ENCODE peak calls at places on chromosomes 7 and 10, in six cellular contexts. Q is K562, M is ovary, K is GM12878, R is A549, O is suprapubic skin. E is an unnamed sample.
A peak's percentile ranks its signal among the peaks of the same experiment; 100 is the strongest.

GRCh38 chr7:141737118-141737835 is 881 bp upstream of the SSBP1 start:
- DNase-seq in Q (peak; percentile 54), M (no peak), K (no peak), R (peak; percentile 33), O (no peak), E (no peak)

GRCh38 chr10:80108576-80109239 is 23.8 kb upstream of the PLAC9 start:
- DNase-seq in Q (no peak), M (no peak), K (no peak), R (no peak), O (no peak), E (no peak)

GRCh38 chr7:88395720-88396119 is 89.0 kb upstream of the STEAP4 start:
- DNase-seq in Q (no peak), M (no peak), K (no peak), R (no peak), O (no peak), E (no peak)

GRCh38 chr10:132466520-132467463 is 69.8 kb downstream of the PWWP2B start:
- DNase-seq in Q (no peak), M (no peak), K (no peak), R (no peak), O (no peak), E (no peak)

GRCh38 chr10:95363303-95363912 is 72.6 kb upstream of the PDLIM1 start:
- DNase-seq in Q (peak; percentile 59), M (no peak), K (peak; percentile 50), R (peak; percentile 70), O (no peak), E (no peak)

GRCh38 chr10:101003639-101004206 is 4.1 kb downstream of the LZTS2 start:
- DNase-seq in Q (no peak), M (no peak), K (no peak), R (no peak), O (no peak), E (no peak)

GRCh38 chr7:149460493-149461330 is at the start of gene ZNF777:
- DNase-seq in Q (no peak), M (peak; percentile 68), K (peak; percentile 34), R (peak; percentile 91), O (peak; percentile 92), E (peak; percentile 66)

GRCh38 chr7:112414855-112415490 is 35.3 kb upstream of the IFRD1 start:
- DNase-seq in Q (peak; percentile 76), M (no peak), K (no peak), R (peak; percentile 61), O (no peak), E (no peak)

GRCh38 chr7:110514973-110515372 is 576.0 kb upstream of the LRRN3 start:
- DNase-seq in Q (no peak), M (no peak), K (no peak), R (no peak), O (no peak), E (no peak)

GRCh38 chr10:46301056-46301645 is 14.4 kb downstream of the ANTXRL start:
- DNase-seq in Q (no peak), M (no peak), K (no peak), R (no peak), O (no peak), E (no peak)

GRCh38 chr7:143046334-143046935 is 5.7 kb upstream of the OR6V1 start:
- DNase-seq in Q (no peak), M (no peak), K (no peak), R (no peak), O (no peak), E (no peak)

GRCh38 chr10:130231211-130231850 is 95.1 kb downstream of the GLRX3 start:
- DNase-seq in Q (no peak), M (no peak), K (no peak), R (no peak), O (peak; percentile 60), E (no peak)

GRCh38 chr10:18737841-18738240 is 78.6 kb downstream of the ARL5B start:
- DNase-seq in Q (no peak), M (no peak), K (no peak), R (no peak), O (no peak), E (no peak)

GRCh38 chr10:11685787-11686218 is 56.4 kb upstream of the ECHDC3 start:
- DNase-seq in Q (peak; percentile 68), M (peak; percentile 94), K (peak; percentile 81), R (no peak), O (no peak), E (peak; percentile 40)

GRCh38 chr10:72334832-72335393 is 19.8 kb downstream of the DNAJB12 start:
- DNase-seq in Q (no peak), M (peak; percentile 98), K (peak; percentile 95), R (no peak), O (peak; percentile 95), E (peak; percentile 89)
- TF ChIP-seq EP300 in Q (no peak), M (peak; percentile 92), K (peak; percentile 95), R (no peak), O (no peak), E (peak; percentile 99)

DNA sequence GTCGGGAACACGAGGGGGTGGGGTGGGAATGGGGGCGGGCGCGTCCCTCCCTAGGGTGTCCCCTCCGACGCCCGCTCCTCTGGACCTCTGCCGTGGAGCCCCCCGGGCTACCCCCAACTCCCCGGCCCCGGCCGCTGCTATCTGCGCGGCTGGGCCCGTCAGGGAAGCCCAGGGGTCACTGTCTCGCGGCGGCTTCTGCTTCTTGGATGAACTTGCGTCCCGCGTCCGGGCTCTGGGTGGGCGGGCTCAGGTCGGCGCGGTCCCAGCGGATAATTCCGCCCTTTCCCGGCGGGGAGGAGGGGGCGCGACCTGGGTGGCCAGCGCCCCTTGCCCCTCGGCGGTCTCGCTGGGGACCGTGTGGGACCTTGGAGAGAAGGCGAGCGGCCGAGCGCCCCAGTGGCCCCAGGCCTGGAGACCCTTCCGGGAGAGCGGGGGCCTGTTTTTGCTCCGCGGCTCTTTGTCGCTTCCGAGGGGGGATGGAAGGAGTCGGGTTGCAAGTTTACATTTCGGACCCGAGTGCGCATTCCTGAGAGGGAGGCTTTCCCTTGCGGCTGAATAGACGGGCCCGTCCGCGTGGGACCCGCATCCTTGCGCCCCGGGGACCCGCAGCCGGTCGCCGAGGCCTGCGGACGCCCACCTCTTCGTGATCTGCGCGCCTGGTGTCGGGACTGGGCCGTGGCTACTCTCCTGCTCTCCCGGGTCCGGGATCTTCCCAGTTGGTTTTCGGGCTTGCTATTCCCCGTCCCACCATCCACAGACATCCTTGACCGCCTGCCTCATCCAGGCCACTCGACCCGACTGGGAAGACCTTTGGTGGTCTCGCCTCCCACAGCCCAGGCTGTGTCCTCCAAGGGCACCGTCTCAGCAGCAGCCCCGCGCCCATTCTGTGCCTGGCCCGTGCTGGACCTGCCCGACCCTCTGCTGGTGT is 812 bp downstream of the DOCK1 start:
- DNase-seq in Q (no peak), M (peak; percentile 30), K (no peak), R (peak; percentile 30), O (peak; percentile 82), E (no peak)
- TF ChIP-seq POLR2A in Q (no peak), M (no peak), K (no peak), R (peak; percentile 20), O (no peak), E (no peak)

DNA sequence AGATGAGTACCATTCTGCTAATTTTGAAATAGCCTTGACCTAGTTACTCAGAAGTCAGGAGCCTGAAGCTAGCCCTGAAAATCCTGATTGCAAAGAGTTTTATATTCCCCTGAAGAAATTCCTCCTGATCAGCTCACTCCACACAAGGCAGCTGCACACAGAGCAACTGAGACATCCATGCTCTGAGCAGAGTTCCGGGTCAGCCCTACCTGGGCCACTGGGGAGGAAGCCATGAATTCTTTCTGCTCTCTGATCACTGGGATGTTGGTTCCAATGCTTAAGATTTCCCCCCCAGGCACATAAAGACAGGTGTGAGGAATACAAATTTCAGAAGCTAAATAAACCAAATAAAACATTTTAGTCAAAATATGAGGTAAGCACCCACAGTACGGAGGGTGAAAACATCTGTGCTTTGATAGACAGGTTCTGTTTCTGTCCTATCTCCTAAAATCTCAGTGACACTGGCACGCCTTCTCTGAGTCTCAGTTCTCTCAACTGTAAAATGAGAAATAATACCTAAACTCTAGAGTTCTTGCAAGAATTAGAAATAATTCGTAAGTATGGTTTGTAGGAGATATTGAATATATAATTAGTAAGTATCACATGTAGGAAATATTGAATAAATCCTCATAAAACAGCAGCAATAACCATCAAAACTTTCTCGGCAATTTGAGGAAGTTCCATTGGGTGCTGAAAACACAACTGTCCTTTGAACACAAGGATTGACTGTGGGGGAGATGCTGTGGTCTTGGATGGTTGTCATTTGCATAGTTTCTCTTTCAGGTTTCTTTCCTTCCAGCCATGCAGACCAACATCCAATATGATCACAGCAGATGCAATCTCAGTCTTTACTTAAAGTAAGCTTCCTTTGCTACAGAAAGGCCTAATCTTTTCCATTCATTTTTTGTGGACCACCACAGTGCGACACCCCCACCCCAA is 133.0 kb upstream of the TNS3 start:
- DNase-seq in Q (no peak), M (no peak), K (peak; percentile 27), R (no peak), O (no peak), E (no peak)
- H3K4me3 ChIP-seq in Q (no peak overlapping the region), M (no peak overlapping the region), K (peak overlapping the region; percentile 3), R (no peak overlapping the region), O (no peak overlapping the region), E (no peak overlapping the region)

GRCh38 chr10:29794776-29795635 is 160.2 kb upstream of the SVIL start:
- DNase-seq in Q (no peak), M (no peak), K (no peak), R (no peak), O (peak; percentile 4), E (no peak)
- TF ChIP-seq EP300 in Q (no peak), M (no peak), K (no peak), R (no peak), O (no peak), E (no peak)

GRCh38 chr7:107728276-107728675 is 15.7 kb upstream of the CBLL1 start:
- DNase-seq in Q (no peak), M (no peak), K (no peak), R (no peak), O (no peak), E (no peak)

GRCh38 chr7:107723255-107723654 is 20.7 kb upstream of the CBLL1 start:
- DNase-seq in Q (no peak), M (no peak), K (no peak), R (no peak), O (no peak), E (no peak)

GRCh38 chr7:107721286-107721685 is 22.7 kb upstream of the CBLL1 start:
- DNase-seq in Q (no peak), M (no peak), K (no peak), R (no peak), O (no peak), E (no peak)

GRCh38 chr7:107726356-107727130 is 17.4 kb upstream of the CBLL1 start:
- DNase-seq in Q (no peak), M (no peak), K (no peak), R (no peak), O (no peak), E (no peak)

GRCh38 chr7:107725138-107725740 is 18.7 kb upstream of the CBLL1 start:
- DNase-seq in Q (peak; percentile 63), M (peak; percentile 30), K (peak; percentile 12), R (peak; percentile 60), O (no peak), E (peak; percentile 73)
- TF ChIP-seq POLR2A in Q (no peak), M (no peak), K (no peak), R (no peak), O (no peak), E (no peak)

GRCh38 chr7:137747359-137748031 is 99.3 kb downstream of the DGKI start:
- DNase-seq in Q (no peak), M (no peak), K (no peak), R (no peak), O (no peak), E (no peak)
- H3K4me3 ChIP-seq in Q (no peak overlapping the region), M (no peak overlapping the region), K (no peak overlapping the region), R (no peak overlapping the region), O (no peak overlapping the region), E (no peak overlapping the region)

E was measured in tibial nerve.